ENCODE peak calls at places on chromosome 1, in nine cellular contexts. M, Q, F, X, T, N, H, Z and R are unnamed samples.

GRCh38 chr1:86774305-86775304 is 70.2 kb downstream of the SH3GLB1 start:
- DNase-seq in Q (peak; percentile 20), H (peak; percentile 44), Z (peak; percentile 89), X (peak; percentile 73), T (peak; percentile 85), F (peak; percentile 19), N (peak; percentile 14), M (peak; percentile 77), R (no peak)

GRCh38 chr1:19569786-19570185 is 74.3 kb upstream of the NBL1 start:
- DNase-seq in N (no peak), X (no peak), F (no peak), H (no peak), Z (no peak), M (no peak), T (no peak), Q (no peak), R (no peak)

GRCh38 chr1:77319036-77319705 is 37.4 kb downstream of the AK5 start:
- DNase-seq in H (no peak), Z (no peak), T (no peak), Q (no peak), M (no peak), F (no peak), X (no peak), N (no peak), R (no peak)

GRCh38 chr1:59278780-59279354 is 18.0 kb upstream of the FGGY start:
- DNase-seq in N (no peak), M (no peak), Z (no peak), T (no peak), F (no peak), X (no peak), Q (no peak), H (no peak), R (no peak)

GRCh38 chr1:67988066-67988465 is 62.4 kb downstream of the DIRAS3 start:
- DNase-seq in Z (no peak), T (no peak), N (no peak), H (no peak), Q (no peak), X (no peak), F (no peak), M (no peak), R (no peak)

GRCh38 chr1:1299686-1300351 is 7.9 kb downstream of the ACAP3 start:
- DNase-seq in F (peak; percentile 36), H (no peak), T (peak; percentile 49), Q (peak; percentile 33), N (no peak), X (no peak), M (no peak), Z (no peak), R (no peak)

GRCh38 chr1:193685986-193686385 is 499.6 kb upstream of the B3GALT2 start:
- DNase-seq in N (no peak), M (no peak), Z (no peak), T (no peak), X (no peak), Q (no peak), H (no peak), F (no peak), R (no peak)

GRCh38 chr1:186302378-186302920 is 72.6 kb downstream of the TPR start:
- DNase-seq in N (no peak), T (no peak), M (no peak), H (no peak), F (no peak), Z (no peak), X (no peak), Q (no peak), R (no peak)

GRCh38 chr1:114118351-114118990 is 35.2 kb downstream of the SYT6 start:
- DNase-seq in X (no peak), N (no peak), Q (no peak), T (peak; percentile 83), F (peak; percentile 38), H (no peak), M (no peak), Z (no peak), R (no peak)

GRCh38 chr1:27542463-27543273 is 52.7 kb upstream of the WASF2 start:
- DNase-seq in F (no peak), Q (no peak), X (no peak), H (peak; percentile 98), Z (no peak), T (no peak), N (peak; percentile 22), M (peak; percentile 50), R (no peak)

GRCh38 chr1:110051262-110051648 is 16.8 kb downstream of the STRIP1 start:
- DNase-seq in X (no peak), M (no peak), N (no peak), H (no peak), Q (no peak), T (no peak), F (no peak), Z (no peak), R (no peak)

GRCh38 chr1:28855469-28855944 is 43.5 kb downstream of the OPRD1 start:
- DNase-seq in Z (no peak), T (peak; percentile 27), N (no peak), X (no peak), F (no peak), M (no peak), H (no peak), Q (no peak), R (no peak)

GRCh38 chr1:100234432-100234831 is 15.2 kb downstream of the DBT start:
- DNase-seq in F (no peak), T (no peak), H (no peak), N (no peak), M (no peak), X (no peak), Q (no peak), Z (no peak), R (no peak)

GRCh38 chr1:106534612-106535011 is 521.9 kb upstream of the PRMT6 start:
- DNase-seq in Z (no peak), X (no peak), Q (no peak), M (peak; percentile 16), T (no peak), F (no peak), H (no peak), N (no peak), R (no peak)

GRCh38 chr1:202238914-202239313 is 45.3 kb downstream of the LGR6 start:
- DNase-seq in M (no peak), H (no peak), Q (no peak), Z (no peak), N (no peak), T (no peak), X (no peak), F (no peak), R (no peak)

GRCh38 chr1:115854005-115854404 is 13.1 kb upstream of the NHLH2 start:
- DNase-seq in Z (no peak), X (no peak), H (no peak), N (no peak), M (no peak), Q (no peak), F (no peak), T (no peak), R (no peak)

GRCh38 chr1:21511579-21512522 is 2.6 kb downstream of the ALPL start:
- DNase-seq in Q (no peak), T (no peak), Z (no peak), H (peak; percentile 42), N (no peak), F (no peak), X (peak; percentile 89), M (peak; percentile 73), R (no peak)

GRCh38 chr1:155888481-155888880 is 22.7 kb downstream of the RIT1 start:
- DNase-seq in H (no peak), F (no peak), T (no peak), X (no peak), Z (no peak), M (no peak), Q (no peak), N (no peak), R (no peak)

GRCh38 chr1:28296401-28297220 is 32.2 kb upstream of the MED18 start:
- DNase-seq in M (no peak), N (no peak), F (peak; percentile 46), X (no peak), Z (no peak), T (no peak), Q (no peak), H (peak; percentile 77), R (peak; percentile 93)